ENCODE peak calls at places on chromosomes 3 and 15, in six cellular contexts. One of them, this sample, is unnamed.

GRCh38 chr3:113623827-113624226 is 72.6 kb downstream of the USF3 start:
- DNase-seq in lung: no peak
- DNase-seq in adrenal gland: no peak
- DNase-seq in Panc1: no peak
- DNase-seq in HL-60: no peak
- DNase-seq in upper lobe of right lung: no peak
- DNase-seq in this sample: no peak

GRCh38 chr3:152175576-152175883 is 93.2 kb upstream of the MBNL1 start:
- DNase-seq in Panc1: no peak
- DNase-seq in adrenal gland: no peak
- DNase-seq in HL-60: no peak
- DNase-seq in upper lobe of right lung: no peak
- DNase-seq in lung: no peak
- DNase-seq in this sample: no peak

GRCh38 chr3:77815467-77815866 is 775.6 kb downstream of the ROBO2 start:
- DNase-seq in upper lobe of right lung: no peak
- DNase-seq in lung: no peak
- DNase-seq in HL-60: no peak
- DNase-seq in Panc1: no peak
- DNase-seq in adrenal gland: no peak
- DNase-seq in this sample: no peak

GRCh38 chr3:167032267-167032876 is 347.7 kb downstream of the ZBBX start:
- DNase-seq in HL-60: peak; percentile 35
- DNase-seq in adrenal gland: no peak
- DNase-seq in upper lobe of right lung: no peak
- DNase-seq in Panc1: peak; percentile 12
- DNase-seq in lung: no peak
- DNase-seq in this sample: no peak

GRCh38 chr3:109985942-109986555 is 648.7 kb upstream of the DPPA4 start:
- DNase-seq in lung: no peak
- DNase-seq in Panc1: no peak
- DNase-seq in adrenal gland: no peak
- DNase-seq in HL-60: no peak
- DNase-seq in upper lobe of right lung: no peak
- DNase-seq in this sample: no peak

GRCh38 chr3:149243540-149243939 is 21.9 kb upstream of the CP start:
- DNase-seq in Panc1: no peak
- DNase-seq in upper lobe of right lung: no peak
- DNase-seq in HL-60: no peak
- DNase-seq in adrenal gland: no peak
- DNase-seq in lung: no peak
- DNase-seq in this sample: no peak

GRCh38 chr15:95610945-95611344 is 719.6 kb upstream of the NR2F2 start:
- DNase-seq in Panc1: no peak
- DNase-seq in HL-60: no peak
- DNase-seq in lung: no peak
- DNase-seq in adrenal gland: no peak
- DNase-seq in upper lobe of right lung: no peak
- DNase-seq in this sample: no peak

GRCh38 chr3:33980252-33980651 is 181.8 kb downstream of the PDCD6IP start:
- DNase-seq in upper lobe of right lung: no peak
- DNase-seq in adrenal gland: peak; percentile 29
- DNase-seq in lung: no peak
- DNase-seq in HL-60: no peak
- DNase-seq in Panc1: peak; percentile 50
- DNase-seq in this sample: peak; percentile 19

GRCh38 chr3:193872265-193872753 is 263.6 kb upstream of the HES1 start:
- DNase-seq in lung: no peak
- DNase-seq in HL-60: no peak
- DNase-seq in adrenal gland: no peak
- DNase-seq in upper lobe of right lung: no peak
- DNase-seq in Panc1: peak; percentile 94
- DNase-seq in this sample: peak; percentile 96

GRCh38 chr3:127690823-127691452 is 18.2 kb downstream of the ABTB1 start:
- DNase-seq in HL-60: peak; percentile 45
- DNase-seq in adrenal gland: peak; percentile 74
- DNase-seq in Panc1: no peak
- DNase-seq in upper lobe of right lung: peak; percentile 69
- DNase-seq in lung: no peak
- DNase-seq in this sample: no peak

GRCh38 chr3:141796436-141797166 is 33.4 kb downstream of the GRK7 start:
- DNase-seq in lung: no peak
- DNase-seq in HL-60: peak; percentile 90
- DNase-seq in Panc1: no peak
- DNase-seq in adrenal gland: peak; percentile 22
- DNase-seq in upper lobe of right lung: no peak
- DNase-seq in this sample: no peak

GRCh38 chr3:63595221-63595620 is 57.3 kb upstream of the SNTN start:
- DNase-seq in HL-60: no peak
- DNase-seq in adrenal gland: no peak
- DNase-seq in lung: no peak
- DNase-seq in Panc1: no peak
- DNase-seq in upper lobe of right lung: no peak
- DNase-seq in this sample: no peak

GRCh38 chr15:98147415-98147814 is 186.9 kb downstream of the ARRDC4 start:
- DNase-seq in HL-60: peak; percentile 14
- DNase-seq in adrenal gland: no peak
- DNase-seq in Panc1: no peak
- DNase-seq in upper lobe of right lung: no peak
- DNase-seq in lung: no peak
- DNase-seq in this sample: no peak

GRCh38 chr3:152849996-152850578 is 15.2 kb downstream of the P2RY1 start:
- DNase-seq in Panc1: no peak
- DNase-seq in upper lobe of right lung: no peak
- DNase-seq in adrenal gland: no peak
- DNase-seq in lung: no peak
- DNase-seq in HL-60: no peak
- DNase-seq in this sample: no peak

GRCh38 chr15:69096197-69096596 is 64.2 kb upstream of the GLCE start:
- DNase-seq in adrenal gland: no peak
- DNase-seq in HL-60: no peak
- DNase-seq in upper lobe of right lung: no peak
- DNase-seq in lung: no peak
- DNase-seq in Panc1: no peak
- DNase-seq in this sample: no peak

GRCh38 chr3:2774485-2774884 is 335.7 kb downstream of the IL5RA start:
- DNase-seq in upper lobe of right lung: no peak
- DNase-seq in lung: no peak
- DNase-seq in adrenal gland: no peak
- DNase-seq in HL-60: no peak
- DNase-seq in Panc1: no peak
- DNase-seq in this sample: no peak

GRCh38 chr3:143974877-143975238 is 3.2 kb downstream of the DIPK2A start:
- DNase-seq in adrenal gland: no peak
- DNase-seq in Panc1: no peak
- DNase-seq in HL-60: no peak
- DNase-seq in lung: no peak
- DNase-seq in upper lobe of right lung: no peak
- DNase-seq in this sample: no peak

GRCh38 chr15:68385671-68386586 is 46.0 kb downstream of the ITGA11 start:
- DNase-seq in upper lobe of right lung: peak; percentile 20
- DNase-seq in lung: no peak
- DNase-seq in HL-60: no peak
- DNase-seq in adrenal gland: peak; percentile 5
- DNase-seq in Panc1: no peak
- DNase-seq in this sample: no peak

GRCh38 chr3:187744169-187745151 is 808 bp downstream of the BCL6 start:
- DNase-seq in HL-60: peak; percentile 35
- DNase-seq in upper lobe of right lung: no peak
- DNase-seq in lung: no peak
- DNase-seq in Panc1: no peak
- DNase-seq in adrenal gland: peak; percentile 75
- DNase-seq in this sample: no peak

GRCh38 chr3:104066658-104067057 is 1300.1 kb upstream of the ALCAM start:
- DNase-seq in Panc1: no peak
- DNase-seq in adrenal gland: no peak
- DNase-seq in lung: no peak
- DNase-seq in HL-60: no peak
- DNase-seq in upper lobe of right lung: no peak
- DNase-seq in this sample: no peak

GRCh38 chr15:84938726-84939125 is 42.9 kb upstream of the PDE8A start:
- DNase-seq in Panc1: no peak
- DNase-seq in upper lobe of right lung: no peak
- DNase-seq in lung: no peak
- DNase-seq in adrenal gland: no peak
- DNase-seq in HL-60: no peak
- DNase-seq in this sample: no peak

GRCh38 chr15:76844096-76844495 is 61.0 kb downstream of the SCAPER start:
- DNase-seq in upper lobe of right lung: no peak
- DNase-seq in adrenal gland: no peak
- DNase-seq in Panc1: no peak
- DNase-seq in lung: no peak
- DNase-seq in HL-60: no peak
- DNase-seq in this sample: no peak

GRCh38 chr3:127006781-127007436 is 24.0 kb downstream of the PLXNA1 start:
- DNase-seq in lung: no peak
- DNase-seq in upper lobe of right lung: no peak
- DNase-seq in adrenal gland: peak; percentile 30
- DNase-seq in HL-60: no peak
- DNase-seq in Panc1: no peak
- DNase-seq in this sample: no peak

GRCh38 chr3:192130534-192131132 is 596.7 kb downstream of the FGF12 start:
- DNase-seq in adrenal gland: peak; percentile 60
- DNase-seq in Panc1: peak; percentile 8
- DNase-seq in lung: peak; percentile 33
- DNase-seq in upper lobe of right lung: no peak
- DNase-seq in HL-60: peak; percentile 33
- DNase-seq in this sample: peak; percentile 1

GRCh38 chr15:65259367-65259781 is 27.3 kb downstream of the PARP16 start:
- DNase-seq in HL-60: no peak
- DNase-seq in lung: no peak
- DNase-seq in upper lobe of right lung: no peak
- DNase-seq in Panc1: no peak
- DNase-seq in adrenal gland: no peak
- DNase-seq in this sample: no peak

GRCh38 chr3:156694536-156694935 is 20.1 kb downstream of the TIPARP start:
- DNase-seq in adrenal gland: no peak
- DNase-seq in HL-60: no peak
- DNase-seq in lung: no peak
- DNase-seq in Panc1: no peak
- DNase-seq in upper lobe of right lung: no peak
- DNase-seq in this sample: no peak

GRCh38 chr3:8458711-8459110 is 42.9 kb upstream of the LMCD1 start:
- DNase-seq in HL-60: no peak
- DNase-seq in adrenal gland: no peak
- DNase-seq in upper lobe of right lung: no peak
- DNase-seq in Panc1: no peak
- DNase-seq in lung: no peak
- DNase-seq in this sample: no peak

GRCh38 chr3:98791341-98792325 is 28.5 kb downstream of the ST3GAL6 start:
- DNase-seq in lung: no peak
- DNase-seq in HL-60: no peak
- DNase-seq in upper lobe of right lung: no peak
- DNase-seq in adrenal gland: no peak
- DNase-seq in Panc1: no peak
- DNase-seq in this sample: no peak

GRCh38 chr3:65177879-65178484 is 490.2 kb upstream of the ADAMTS9 start:
- DNase-seq in Panc1: no peak
- DNase-seq in lung: no peak
- DNase-seq in HL-60: no peak
- DNase-seq in upper lobe of right lung: no peak
- DNase-seq in adrenal gland: no peak
- DNase-seq in this sample: no peak

GRCh38 chr15:53625962-53626845 is 133.3 kb downstream of the WDR72 start:
- DNase-seq in lung: no peak
- DNase-seq in adrenal gland: no peak
- DNase-seq in upper lobe of right lung: no peak
- DNase-seq in Panc1: no peak
- DNase-seq in HL-60: no peak
- DNase-seq in this sample: no peak

DNA sequence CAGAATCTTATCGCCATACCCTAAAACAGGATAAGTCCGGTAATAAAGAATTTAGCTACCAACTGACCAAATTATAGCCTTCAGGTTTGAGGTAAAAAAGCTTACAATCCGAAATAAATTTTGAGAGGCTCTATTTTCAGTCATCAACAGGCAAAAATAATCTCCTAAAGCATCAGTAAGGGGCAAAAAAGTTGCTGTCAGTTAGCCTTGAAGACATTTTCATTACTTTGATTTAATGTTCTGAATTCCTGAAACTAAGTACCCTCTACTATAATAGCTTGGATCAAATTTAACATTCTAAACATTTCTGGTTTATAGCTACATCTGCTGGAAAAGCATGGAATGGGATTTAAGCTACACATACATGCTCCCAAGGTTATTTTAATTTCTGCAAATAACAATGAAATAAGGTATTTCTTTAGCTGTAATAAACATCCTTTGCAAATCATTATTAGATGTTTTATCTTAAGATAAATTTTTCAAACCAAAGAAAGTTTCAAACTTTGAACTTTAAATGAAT is 245.5 kb downstream of the ULK4 start:
- DNase-seq in HL-60: no peak
- DNase-seq in lung: no peak
- DNase-seq in Panc1: no peak
- DNase-seq in adrenal gland: no peak
- DNase-seq in upper lobe of right lung: no peak
- DNase-seq in this sample: no peak
- TF ChIP-seq CTCF in HL-60: no peak
- TF ChIP-seq CTCF in lung: no peak
- TF ChIP-seq CTCF in Panc1: no peak
- TF ChIP-seq CTCF in adrenal gland: peak; percentile 33
- TF ChIP-seq CTCF in upper lobe of right lung: peak; percentile 40
- TF ChIP-seq CTCF in this sample: peak; percentile 5

DNA sequence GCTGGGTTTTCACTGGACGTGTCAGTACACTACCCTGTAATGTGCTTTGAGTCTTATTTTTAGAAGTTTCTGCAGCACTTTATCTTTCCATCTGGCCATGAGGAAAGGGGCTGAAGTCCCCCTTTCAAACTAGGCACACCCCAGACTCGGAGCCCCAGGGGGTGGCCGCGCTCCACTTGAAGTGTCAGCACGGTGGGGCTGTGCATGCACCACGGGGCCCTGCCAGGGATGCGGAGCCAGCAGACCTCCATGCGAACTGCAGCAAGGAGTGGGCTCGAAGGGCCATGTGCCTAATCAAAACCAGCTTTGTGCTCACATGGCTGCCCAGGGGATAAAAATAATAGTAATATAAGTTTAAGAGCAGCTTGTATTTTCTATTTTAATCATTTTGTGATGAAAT is 100.9 kb upstream of the HACD2 start:
- DNase-seq in Panc1: no peak
- DNase-seq in lung: no peak
- DNase-seq in upper lobe of right lung: no peak
- DNase-seq in adrenal gland: no peak
- DNase-seq in HL-60: no peak
- DNase-seq in this sample: no peak
- H3K4me3 ChIP-seq in Panc1: no peak overlapping the region
- H3K4me3 ChIP-seq in lung: no peak overlapping the region
- H3K4me3 ChIP-seq in upper lobe of right lung: no peak overlapping the region
- H3K4me3 ChIP-seq in adrenal gland: no peak overlapping the region
- H3K4me3 ChIP-seq in HL-60: no peak overlapping the region
- H3K4me3 ChIP-seq in this sample: no peak overlapping the region

GRCh38 chr15:71252036-71252898 is 137.0 kb downstream of the THSD4 start:
- DNase-seq in upper lobe of right lung: no peak
- DNase-seq in lung: no peak
- DNase-seq in Panc1: no peak
- DNase-seq in HL-60: no peak
- DNase-seq in adrenal gland: peak; percentile 53
- DNase-seq in this sample: no peak
- TF ChIP-seq CTCF in upper lobe of right lung: no peak
- TF ChIP-seq CTCF in lung: no peak
- TF ChIP-seq CTCF in Panc1: no peak
- TF ChIP-seq CTCF in HL-60: no peak
- TF ChIP-seq CTCF in adrenal gland: no peak
- TF ChIP-seq CTCF in this sample: no peak

GRCh38 chr3:61080737-61081445 is 170.4 kb downstream of the FHIT start:
- DNase-seq in upper lobe of right lung: no peak
- DNase-seq in lung: no peak
- DNase-seq in Panc1: no peak
- DNase-seq in HL-60: peak; percentile 51
- DNase-seq in adrenal gland: no peak
- DNase-seq in this sample: no peak
- H3K4me3 ChIP-seq in upper lobe of right lung: no peak overlapping the region
- H3K4me3 ChIP-seq in lung: no peak overlapping the region
- H3K4me3 ChIP-seq in Panc1: no peak overlapping the region
- H3K4me3 ChIP-seq in HL-60: no peak overlapping the region
- H3K4me3 ChIP-seq in adrenal gland: no peak overlapping the region
- H3K4me3 ChIP-seq in this sample: no peak overlapping the region